ENCODE peak calls at places on chromosomes 11 and 22, in six cellular contexts. One of them, this sample, is unnamed.

GRCh38 chr11:88068848-88069554 is 106.2 kb downstream of the RAB38 start:
- DNase-seq in COR-L47: no peak
- DNase-seq in RWPE1: no peak
- DNase-seq in left colon: no peak
- DNase-seq in AG08396: no peak
- DNase-seq in SIG-M5: no peak
- DNase-seq in this sample: no peak

GRCh38 chr22:42994917-42995562 is 19.9 kb downstream of the PACSIN2 start:
- DNase-seq in COR-L47: no peak
- DNase-seq in RWPE1: peak
- DNase-seq in left colon: peak
- DNase-seq in AG08396: peak
- DNase-seq in SIG-M5: peak
- DNase-seq in this sample: no peak

GRCh38 chr11:69949327-69949726 is 128.8 kb upstream of the ANO1 start:
- DNase-seq in COR-L47: no peak
- DNase-seq in RWPE1: peak
- DNase-seq in left colon: no peak
- DNase-seq in AG08396: peak
- DNase-seq in SIG-M5: no peak
- DNase-seq in this sample: no peak

GRCh38 chr11:789951-790350 is at the start of gene CEND1:
- DNase-seq in COR-L47: peak
- DNase-seq in RWPE1: no peak
- DNase-seq in left colon: no peak
- DNase-seq in AG08396: peak
- DNase-seq in SIG-M5: no peak
- DNase-seq in this sample: peak

GRCh38 chr11:73386026-73386425 is 9.8 kb downstream of the RELT start:
- DNase-seq in COR-L47: no peak
- DNase-seq in RWPE1: no peak
- DNase-seq in left colon: no peak
- DNase-seq in AG08396: no peak
- DNase-seq in SIG-M5: no peak
- DNase-seq in this sample: no peak

GRCh38 chr11:20021212-20021611 is 139.1 kb downstream of the DBX1 start:
- DNase-seq in COR-L47: no peak
- DNase-seq in RWPE1: no peak
- DNase-seq in left colon: no peak
- DNase-seq in AG08396: no peak
- DNase-seq in SIG-M5: no peak
- DNase-seq in this sample: no peak

GRCh38 chr11:8247312-8247711 is 16.4 kb downstream of the LMO1 start:
- DNase-seq in COR-L47: peak
- DNase-seq in RWPE1: no peak
- DNase-seq in left colon: no peak
- DNase-seq in AG08396: no peak
- DNase-seq in SIG-M5: no peak
- DNase-seq in this sample: no peak

GRCh38 chr11:33448461-33449130 is 191.4 kb downstream of the HIPK3 start:
- DNase-seq in COR-L47: no peak
- DNase-seq in RWPE1: peak
- DNase-seq in left colon: no peak
- DNase-seq in AG08396: no peak
- DNase-seq in SIG-M5: no peak
- DNase-seq in this sample: no peak

GRCh38 chr11:119892311-119892808 is 163.4 kb upstream of the NECTIN1 start:
- DNase-seq in COR-L47: no peak
- DNase-seq in RWPE1: no peak
- DNase-seq in left colon: no peak
- DNase-seq in AG08396: no peak
- DNase-seq in SIG-M5: no peak
- DNase-seq in this sample: peak

GRCh38 chr11:11149671-11150459 is 203.2 kb downstream of the CSNK2A3 start:
- DNase-seq in COR-L47: no peak
- DNase-seq in RWPE1: no peak
- DNase-seq in left colon: no peak
- DNase-seq in AG08396: no peak
- DNase-seq in SIG-M5: no peak
- DNase-seq in this sample: no peak

GRCh38 chr22:37321288-37321687 is 39.0 kb downstream of the CYTH4 start:
- DNase-seq in COR-L47: no peak
- DNase-seq in RWPE1: no peak
- DNase-seq in left colon: no peak
- DNase-seq in AG08396: no peak
- DNase-seq in SIG-M5: no peak
- DNase-seq in this sample: no peak

This sample was measured in WERI-Rb-1.